ENCODE peak calls at places on chromosomes 13 and 19, in six cellular contexts. C is adipocyte; T is heart left ventricle; U is adrenal gland; R is PC-3; W is naive thymus-derived CD4-positive, alpha-beta T cell. M is an unnamed sample.

GRCh38 chr19:43524922-43525835 is 1.8 kb downstream of the ETHE1 start:
- DNase-seq in W (peak; percentile 34), R (peak; percentile 66), U (peak; percentile 63), T (peak; percentile 55), C (peak; percentile 78), M (peak; percentile 47)

GRCh38 chr19:38769635-38770211 is 3.6 kb downstream of the LGALS7 start:
- DNase-seq in R (no peak), U (peak; percentile 87), T (peak; percentile 93), W (peak; percentile 86), C (peak; percentile 77), M (peak; percentile 69)

GRCh38 chr13:91228940-91229339 is 118.5 kb upstream of the MIR17HG start:
- DNase-seq in U (no peak), T (no peak), C (no peak), W (no peak), R (no peak), M (no peak)

GRCh38 chr13:77820431-77821149 is 98.0 kb downstream of the EDNRB start:
- DNase-seq in R (peak; percentile 8), T (no peak), C (no peak), U (no peak), W (no peak), M (no peak)

GRCh38 chr13:114123448-114123847 is 9.0 kb downstream of the RASA3 start:
- DNase-seq in T (no peak), W (no peak), C (no peak), R (no peak), U (no peak), M (no peak)

GRCh38 chr19:37304190-37304883 is 66.6 kb upstream of the ZNF527 start:
- DNase-seq in T (peak; percentile 81), U (peak; percentile 32), W (no peak), R (no peak), C (no peak), M (no peak)

GRCh38 chr13:78732445-78733017 is 73.6 kb upstream of the OBI1 start:
- DNase-seq in R (no peak), T (no peak), C (no peak), U (no peak), W (no peak), M (no peak)

GRCh38 chr19:35030257-35031071 is at the start of gene SCN1B:
- DNase-seq in C (peak; percentile 89), W (peak; percentile 32), T (peak; percentile 78), R (peak; percentile 60), U (peak; percentile 66), M (peak; percentile 65)

GRCh38 chr19:22807061-22807835 is 23.3 kb upstream of the ZNF99 start:
- DNase-seq in W (no peak), T (no peak), U (no peak), R (no peak), C (no peak), M (no peak)

GRCh38 chr13:30809787-30810186 is 74.4 kb downstream of the ALOX5AP start:
- DNase-seq in T (no peak), W (no peak), C (no peak), U (no peak), R (no peak), M (no peak)

GRCh38 chr19:42316223-42317211 is 3.4 kb downstream of the TMEM145 start:
- DNase-seq in T (peak; percentile 45), W (no peak), C (no peak), R (no peak), U (no peak), M (peak; percentile 44)

GRCh38 chr13:110129076-110129475 is 177.9 kb downstream of the COL4A1 start:
- DNase-seq in R (no peak), C (no peak), U (no peak), T (no peak), W (no peak), M (no peak)

DNA sequence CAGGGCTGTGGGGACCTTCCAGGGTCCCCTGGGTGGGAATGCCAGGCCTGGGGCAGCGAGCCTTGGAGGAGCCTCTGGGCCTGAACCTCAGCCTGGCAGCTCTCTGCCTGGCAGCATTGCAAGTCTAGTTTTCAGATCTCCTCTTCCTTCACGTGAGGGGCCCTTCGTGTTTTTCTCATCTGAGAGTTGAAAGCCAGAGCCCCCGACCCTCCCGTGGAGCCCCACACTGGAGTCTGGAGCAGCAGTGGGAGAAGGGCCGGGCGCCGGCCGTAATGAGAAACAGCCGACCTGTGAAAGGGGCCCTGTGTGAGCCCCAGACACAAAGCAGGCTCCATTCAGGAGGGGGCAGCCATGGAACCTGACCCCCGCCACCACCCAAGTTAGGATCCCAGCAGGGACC is 19.3 kb downstream of the TMED1 start:
- DNase-seq in R (no peak), U (no peak), W (no peak), T (no peak), C (peak; percentile 57), M (no peak)
- H3K4me3 ChIP-seq in R (no peak overlapping the region), U (no peak overlapping the region), W (no peak overlapping the region), T (peak overlapping the region; percentile 46), C (peak overlapping the region; percentile 92), M (peak overlapping the region; percentile 97)

DNA sequence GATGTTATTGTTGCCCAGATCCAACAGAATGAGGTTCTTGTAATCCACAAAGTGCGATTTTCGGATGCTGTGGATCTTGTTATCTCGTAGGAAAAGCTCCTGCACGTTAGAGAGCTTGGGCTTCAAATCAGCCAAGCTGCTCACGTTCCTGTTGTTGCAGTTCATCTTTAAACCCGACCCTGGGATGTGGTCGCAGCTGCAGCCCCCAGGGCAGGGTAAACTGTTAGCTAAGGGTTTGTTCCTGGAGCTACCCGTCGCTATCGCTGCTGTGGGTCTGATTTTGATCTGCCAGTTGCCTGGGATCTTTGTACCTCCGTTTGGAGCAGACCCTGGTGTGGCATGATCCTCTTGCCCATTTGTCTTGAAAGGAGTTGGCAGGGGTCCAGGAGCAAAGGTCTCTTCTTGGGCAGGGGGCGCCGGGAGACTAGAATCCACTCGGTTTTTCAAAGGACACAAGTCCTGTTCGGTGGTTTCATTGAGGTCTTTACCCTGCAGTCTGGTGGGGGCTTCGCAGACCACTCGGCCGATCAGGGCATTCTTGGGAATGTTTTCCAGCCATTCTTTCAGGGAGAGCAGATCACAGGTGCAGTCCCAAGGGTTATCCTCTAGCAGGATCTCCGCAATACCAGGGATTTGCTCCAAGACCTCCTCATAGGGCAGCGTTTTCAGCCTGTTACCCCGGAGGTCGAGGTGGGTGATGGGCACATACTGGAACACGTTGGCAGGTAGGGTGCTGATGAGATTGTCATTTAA is 1.8 kb downstream of the SLITRK1 start:
- DNase-seq in W (no peak), R (no peak), C (no peak), T (no peak), U (no peak), M (no peak)
- H3K4me3 ChIP-seq in W (no peak overlapping the region), R (no peak overlapping the region), C (peak overlapping the region; percentile 75), T (no peak overlapping the region), U (no peak overlapping the region), M (peak overlapping the region; percentile 54)

DNA sequence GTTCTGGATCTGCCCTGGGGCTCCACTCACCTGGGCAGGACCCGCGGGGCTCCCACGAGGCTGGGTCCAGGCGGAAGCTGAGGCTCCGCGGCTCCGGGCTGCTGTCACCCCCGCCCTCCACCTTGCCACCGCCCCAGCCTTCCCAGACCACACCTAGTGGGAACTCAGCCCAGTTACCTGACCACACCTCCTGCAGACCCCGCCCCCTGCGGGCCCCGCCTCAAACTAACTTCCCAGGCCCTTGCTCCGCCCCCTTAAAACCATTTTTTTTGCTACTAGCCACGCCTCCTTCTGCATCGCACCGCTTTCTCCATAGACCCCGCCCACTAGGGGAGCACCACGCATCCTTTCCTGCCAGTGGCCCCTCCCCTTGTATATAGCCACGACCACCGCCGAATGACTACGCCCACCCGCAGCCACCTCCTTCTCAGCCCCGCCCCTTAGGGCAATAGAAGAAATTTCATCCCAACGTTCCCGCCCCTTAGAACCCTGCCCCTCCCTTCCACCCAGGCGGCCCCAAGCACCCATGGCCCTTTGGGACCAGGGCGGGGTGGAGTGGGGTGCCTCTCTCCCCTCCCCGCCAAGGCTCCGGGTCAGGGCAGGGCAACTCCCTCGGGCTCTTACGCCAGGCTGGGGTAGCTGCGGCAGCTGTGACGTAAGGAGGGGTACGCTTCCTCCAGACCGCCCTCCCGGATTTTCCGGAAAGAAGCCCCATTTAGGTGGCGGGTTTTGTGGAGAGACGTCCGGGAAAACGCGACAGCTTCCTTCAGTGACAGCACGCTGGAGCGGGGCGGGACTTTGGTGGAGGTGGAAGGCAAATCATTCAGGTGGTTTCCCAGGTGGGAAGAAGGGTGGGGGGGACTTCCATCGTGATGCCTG is at the start of gene SH2D3A:
- DNase-seq in U (no peak), W (peak; percentile 98), R (peak; percentile 99), C (peak; percentile 36), T (peak; percentile 64), M (no peak)
- H3K4me3 ChIP-seq in U (no peak within 1 kb of the TSS), W (peak within 1 kb of the TSS; percentile 82), R (peak within 1 kb of the TSS; percentile 73), C (no peak within 1 kb of the TSS), T (peak within 1 kb of the TSS; percentile 44), M (no peak within 1 kb of the TSS)

GRCh38 chr19:2424686-2425621 is 2.4 kb downstream of the TIMM13 start:
- DNase-seq in T (peak; percentile 64), W (no peak), R (peak; percentile 66), C (peak; percentile 69), U (peak; percentile 81), M (peak; percentile 72)

GRCh38 chr19:2425622-2426581 is 1.5 kb downstream of the TIMM13 start:
- DNase-seq in T (no peak), U (no peak), R (no peak), W (no peak), C (no peak), M (no peak)

GRCh38 chr19:2421581-2422306 is 5.6 kb downstream of the TIMM13 start:
- DNase-seq in T (no peak), R (no peak), W (no peak), U (no peak), C (no peak), M (no peak)

GRCh38 chr19:2422951-2423880 is 4.2 kb downstream of the TIMM13 start:
- DNase-seq in C (no peak), T (no peak), R (no peak), U (peak; percentile 76), W (no peak), M (no peak)

GRCh38 chr19:2423913-2424685 is 3.3 kb downstream of the TIMM13 start:
- DNase-seq in W (no peak), R (no peak), C (no peak), U (no peak), T (no peak), M (no peak)
- H3K4me3 ChIP-seq in W (no peak overlapping the region), R (no peak overlapping the region), C (no peak overlapping the region), U (no peak overlapping the region), T (no peak overlapping the region), M (no peak overlapping the region)

M was measured in AG10803.